ENCODE peak calls at places on chromosomes 7 and 10, in five cellular contexts. T is lower leg skin, N is choroid plexus epithelial cell, L is AG10803, H is fibroblast of mammary gland. S is an unnamed sample.

GRCh38 chr7:158710651-158711102 is 6.1 kb upstream of the NCAPG2 start:
- DNase-seq in T (no peak), N (peak; percentile 97), L (peak; percentile 78), H (peak; percentile 82), S (peak; percentile 14)

GRCh38 chr10:8055420-8056349 is 1.2 kb downstream of the GATA3 start:
- DNase-seq in T (peak; percentile 84), N (no peak), L (no peak), H (no peak), S (no peak)

GRCh38 chr10:96043157-96043894 is at the start of gene CCNJ:
- DNase-seq in T (peak; percentile 96), N (peak; percentile 90), L (peak; percentile 88), H (peak; percentile 81), S (peak; percentile 88)

GRCh38 chr7:44727346-44728262 is 21.0 kb upstream of the ZMIZ2 start:
- DNase-seq in T (no peak), N (peak; percentile 84), L (peak; percentile 94), H (peak; percentile 91), S (peak; percentile 35)

GRCh38 chr7:130491841-130492518 is at the start of gene MEST:
- DNase-seq in T (no peak), N (peak; percentile 53), L (no peak), H (no peak), S (no peak)

GRCh38 chr7:3282457-3282856 is 18.6 kb upstream of the SDK1 start:
- DNase-seq in T (no peak), N (no peak), L (no peak), H (peak; percentile 84), S (no peak)

GRCh38 chr7:26196305-26196704 is 4.2 kb downstream of the HNRNPA2B1 start:
- DNase-seq in T (no peak), N (no peak), L (no peak), H (no peak), S (no peak)

GRCh38 chr7:123177442-123177841 is 22.3 kb downstream of the SLC13A1 start:
- DNase-seq in T (no peak), N (no peak), L (no peak), H (no peak), S (no peak)

GRCh38 chr10:48446785-48447184 is 140.3 kb downstream of the MAPK8 start:
- DNase-seq in T (peak; percentile 81), N (no peak), L (no peak), H (no peak), S (no peak)

GRCh38 chr10:98170249-98171117 is 36.0 kb downstream of the R3HCC1L start:
- DNase-seq in T (no peak), N (peak; percentile 73), L (peak; percentile 49), H (peak; percentile 59), S (no peak)

GRCh38 chr10:110648743-110649651 is 4.9 kb downstream of the RBM20 start:
- DNase-seq in T (no peak), N (peak; percentile 42), L (no peak), H (peak; percentile 32), S (no peak)

GRCh38 chr10:110651044-110651958 is 7.2 kb downstream of the RBM20 start:
- DNase-seq in T (no peak), N (peak; percentile 87), L (peak; percentile 92), H (peak; percentile 26), S (peak; percentile 57)

GRCh38 chr10:110649652-110650264 is 5.6 kb downstream of the RBM20 start:
- DNase-seq in T (no peak), N (peak; percentile 24), L (peak; percentile 21), H (no peak), S (no peak)

GRCh38 chr10:110652475-110653118 is 8.5 kb downstream of the RBM20 start:
- DNase-seq in T (no peak), N (no peak), L (no peak), H (no peak), S (no peak)

DNA sequence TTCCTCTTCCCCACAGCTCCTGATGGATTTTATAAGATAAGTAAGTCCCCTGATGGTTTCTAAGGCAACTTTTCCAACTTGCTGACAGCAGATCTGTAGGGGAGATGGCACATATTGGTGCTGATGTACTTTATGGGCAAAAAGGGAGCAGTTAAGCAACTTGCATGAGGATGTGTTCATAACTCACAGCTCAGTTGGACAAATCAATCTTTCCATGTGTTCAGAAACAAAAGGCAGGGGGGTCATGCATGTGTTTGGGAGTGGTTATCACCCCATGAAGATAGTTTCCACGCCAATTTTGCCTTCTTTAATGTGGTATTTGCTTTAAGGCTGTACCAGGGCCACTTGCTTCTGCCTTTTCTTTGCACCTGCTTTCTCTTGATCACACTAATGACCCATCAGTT is 6.1 kb downstream of the RBM20 start:
- DNase-seq in T (no peak), N (no peak), L (no peak), H (no peak), S (no peak)
- H3K4me3 ChIP-seq in T (no peak overlapping the region), N (no peak overlapping the region), L (no peak overlapping the region), H (no peak overlapping the region), S (no peak overlapping the region)

DNA sequence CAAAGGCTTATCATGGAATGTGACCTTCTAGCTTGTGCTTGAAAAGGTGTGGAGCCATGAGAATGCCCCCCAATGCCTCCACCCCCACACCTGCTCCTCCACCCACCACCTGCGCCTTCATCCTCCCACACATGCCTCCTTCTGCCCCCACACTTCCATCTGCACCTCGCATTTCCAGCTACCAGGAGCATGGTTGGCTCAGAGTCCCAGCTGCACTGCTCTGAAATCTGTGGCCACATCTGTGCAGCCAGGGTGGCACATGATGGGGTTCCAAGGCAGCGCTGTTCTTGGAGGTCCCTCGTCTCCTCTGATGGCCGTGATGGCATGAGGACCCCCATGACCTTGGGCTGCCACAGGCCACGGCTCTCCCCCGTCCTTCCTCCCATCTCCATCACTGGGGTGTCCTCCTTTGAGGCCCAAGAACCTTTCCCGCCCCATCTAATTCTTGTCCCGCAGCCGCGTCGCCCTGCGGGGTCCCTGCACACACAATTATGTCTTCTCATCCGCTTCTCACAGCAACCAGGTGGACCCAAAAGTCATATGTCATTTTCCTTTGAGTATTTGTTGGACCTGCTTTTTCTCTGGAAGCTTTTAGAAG is 40.6 kb upstream of the CNPY1 start:
- DNase-seq in T (peak; percentile 81), N (no peak), L (no peak), H (no peak), S (no peak)
- H3K4me3 ChIP-seq in T (no peak overlapping the region), N (no peak overlapping the region), L (no peak overlapping the region), H (no peak overlapping the region), S (no peak overlapping the region)

GRCh38 chr7:22214000-22214399 is 143.0 kb downstream of the RAPGEF5 start:
- DNase-seq in T (no peak), N (no peak), L (no peak), H (no peak), S (no peak)
- H3K4me3 ChIP-seq in T (no peak overlapping the region), N (no peak overlapping the region), L (no peak overlapping the region), H (no peak overlapping the region), S (no peak overlapping the region)

GRCh38 chr10:85847085-85847484 is 519.5 kb downstream of the GRID1 start:
- DNase-seq in T (no peak), N (no peak), L (no peak), H (no peak), S (no peak)
- H3K4me3 ChIP-seq in T (no peak overlapping the region), N (no peak overlapping the region), L (no peak overlapping the region), H (no peak overlapping the region), S (no peak overlapping the region)

GRCh38 chr7:143002106-143002505 is 24.8 kb downstream of the OR9A2 start:
- DNase-seq in T (no peak), N (peak; percentile 61), L (no peak), H (peak; percentile 43), S (no peak)

GRCh38 chr7:143000648-143001047 is 26.3 kb downstream of the OR9A2 start:
- DNase-seq in T (no peak), N (no peak), L (no peak), H (no peak), S (no peak)

GRCh38 chr7:143002856-143003255 is 24.1 kb downstream of the OR9A2 start:
- DNase-seq in T (no peak), N (no peak), L (no peak), H (no peak), S (no peak)

GRCh38 chr7:143005632-143006260 is 21.2 kb downstream of the OR9A2 start:
- DNase-seq in T (no peak), N (no peak), L (no peak), H (no peak), S (no peak)

DNA sequence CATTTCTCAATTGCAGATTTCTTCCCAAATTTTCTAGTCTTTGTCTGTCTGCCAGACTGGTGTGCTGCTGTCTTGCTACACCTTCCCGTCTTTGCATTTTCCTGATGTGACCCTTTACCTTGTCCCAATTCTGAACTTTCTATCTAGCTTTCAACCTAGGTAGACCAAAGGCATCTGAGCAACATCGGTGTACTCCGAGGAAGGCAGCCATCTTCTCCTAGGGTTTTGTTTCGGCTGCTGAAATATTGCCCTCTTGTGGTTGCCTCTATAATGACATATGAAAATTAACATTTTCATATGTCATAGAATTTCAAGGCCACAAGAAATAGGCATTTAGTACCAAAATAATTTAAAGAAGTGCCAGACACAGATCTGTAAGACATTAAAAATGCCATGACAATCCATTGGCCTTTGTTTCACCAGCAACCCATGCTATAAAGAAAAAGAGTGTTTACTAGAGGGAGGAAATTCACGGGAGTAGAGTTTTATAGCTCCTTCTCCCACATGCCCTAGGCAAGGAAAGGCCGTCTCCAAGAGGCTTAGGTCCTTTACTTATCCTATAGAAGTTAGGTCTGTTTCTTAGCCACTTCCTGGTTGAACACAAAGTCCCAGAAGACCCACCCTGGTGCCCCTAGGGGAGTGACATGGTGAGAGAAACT is 23.4 kb downstream of the OR9A2 start:
- DNase-seq in T (no peak), N (peak; percentile 70), L (peak; percentile 52), H (peak; percentile 66), S (no peak)
- H3K4me3 ChIP-seq in T (no peak overlapping the region), N (peak overlapping the region; percentile 45), L (peak overlapping the region; percentile 2), H (peak overlapping the region; percentile 8), S (no peak overlapping the region)

GRCh38 chr7:100801833-100802568 is 25.3 kb downstream of the EPHB4 start:
- DNase-seq in T (peak; percentile 91), N (peak; percentile 49), L (peak; percentile 85), H (peak; percentile 73), S (peak; percentile 95)
- H3K4me3 ChIP-seq in T (no peak overlapping the region), N (no peak overlapping the region), L (no peak overlapping the region), H (no peak overlapping the region), S (no peak overlapping the region)

DNA sequence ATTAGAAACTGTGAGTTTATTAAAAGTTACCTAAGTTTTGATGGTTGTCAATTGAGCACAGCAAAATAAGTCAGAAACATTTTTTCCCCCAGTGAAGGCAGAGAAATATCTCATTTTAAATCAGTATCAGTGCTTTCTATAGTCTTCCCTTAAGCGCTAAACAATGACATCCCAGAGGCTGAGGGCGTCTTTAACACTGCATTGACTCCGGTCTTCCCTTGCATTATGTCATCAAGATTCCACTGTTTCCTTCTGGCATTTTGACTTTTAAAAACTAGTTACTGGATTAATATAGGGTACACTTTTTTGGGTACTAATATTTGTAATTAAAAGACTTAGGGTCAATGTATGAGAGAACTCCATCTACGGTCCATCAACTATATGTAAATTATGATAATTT is 3.9 kb downstream of the GLUD1 start:
- DNase-seq in T (no peak), N (no peak), L (no peak), H (peak; percentile 25), S (no peak)
- H3K4me3 ChIP-seq in T (no peak overlapping the region), N (no peak overlapping the region), L (no peak overlapping the region), H (no peak overlapping the region), S (no peak overlapping the region)

DNA sequence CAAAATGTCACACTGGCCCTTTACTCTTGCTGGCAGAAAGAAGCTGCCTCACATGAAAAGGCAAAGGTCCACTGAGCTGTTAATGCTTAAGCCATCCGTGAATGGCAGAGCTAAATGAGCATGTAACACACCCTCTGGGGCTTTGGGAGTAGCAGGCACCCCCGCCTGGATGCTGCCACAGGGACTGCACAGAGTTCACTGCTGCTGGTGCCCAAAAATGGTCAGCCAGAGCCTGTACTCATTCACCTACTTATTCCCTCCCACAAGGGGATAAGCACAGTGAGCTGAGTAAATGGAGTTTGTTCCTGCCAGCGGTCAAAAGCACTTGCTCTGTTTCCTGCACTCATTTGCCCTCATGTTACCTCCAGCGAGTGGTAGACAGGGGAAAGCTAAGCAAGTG is 374.0 kb upstream of the STEAP1 start:
- DNase-seq in T (no peak), N (no peak), L (no peak), H (no peak), S (no peak)
- H3K4me3 ChIP-seq in T (no peak overlapping the region), N (no peak overlapping the region), L (no peak overlapping the region), H (no peak overlapping the region), S (no peak overlapping the region)